ENCODE peak calls at places on chromosomes 16 and 17, in eight cellular contexts. Y, K, W, T, N, Z, L and I are unnamed samples.

GRCh38 chr17:80631142-80632045 is 86.8 kb downstream of the RPTOR start:
- DNase-seq in Y (no peak), K (no peak), W (no peak), T (no peak), N (no peak), Z (no peak), L (no peak), I (no peak)

GRCh38 chr17:8021565-8022357 is 17.1 kb upstream of the ALOX15B start:
- DNase-seq in Y (no peak), K (no peak), W (no peak), T (no peak), N (no peak), Z (no peak), L (no peak), I (no peak)

GRCh38 chr16:89563639-89564392 is 3.3 kb downstream of the RPL13 start:
- DNase-seq in Y (no peak), K (no peak), W (no peak), T (no peak), N (no peak), Z (no peak), L (no peak), I (no peak)

GRCh38 chr16:4272114-4272954 is 489 bp downstream of the TFAP4 start:
- DNase-seq in Y (peak; percentile 80), K (peak; percentile 65), W (peak; percentile 44), T (peak; percentile 64), N (peak; percentile 67), Z (peak; percentile 74), L (peak; percentile 24), I (peak; percentile 62)

GRCh38 chr16:19879241-19879792 is 5.3 kb downstream of the GPRC5B start:
- DNase-seq in Y (peak; percentile 94), K (no peak), W (no peak), T (peak; percentile 91), N (no peak), Z (no peak), L (no peak), I (peak; percentile 15)

GRCh38 chr16:89048087-89048729 is 45.4 kb upstream of the ACSF3 start:
- DNase-seq in Y (peak; percentile 45), K (no peak), W (no peak), T (no peak), N (no peak), Z (no peak), L (no peak), I (no peak)

GRCh38 chr16:660459-661183 is 7.3 kb upstream of the RHOT2 start:
- DNase-seq in Y (peak; percentile 86), K (peak; percentile 83), W (peak; percentile 95), T (peak; percentile 93), N (peak; percentile 91), Z (no peak), L (peak; percentile 83), I (peak; percentile 84)

GRCh38 chr17:48488548-48489106 is 42.2 kb downstream of the HOXB1 start:
- DNase-seq in Y (no peak), K (no peak), W (no peak), T (peak; percentile 71), N (no peak), Z (no peak), L (no peak), I (no peak)

GRCh38 chr16:50323335-50324011 is 45.3 kb downstream of the BRD7 start:
- DNase-seq in Y (no peak), K (no peak), W (peak; percentile 7), T (no peak), N (no peak), Z (no peak), L (peak; percentile 66), I (no peak)

GRCh38 chr17:49403514-49404289 is 11.0 kb downstream of the PHB1 start:
- DNase-seq in Y (no peak), K (no peak), W (no peak), T (no peak), N (no peak), Z (no peak), L (no peak), I (no peak)

GRCh38 chr17:62653831-62654829 is 26.7 kb downstream of the MRC2 start:
- DNase-seq in Y (peak; percentile 47), K (peak; percentile 82), W (no peak), T (peak; percentile 79), N (no peak), Z (no peak), L (peak; percentile 81), I (no peak)

GRCh38 chr17:49762148-49762941 is 1.6 kb downstream of the FAM117A start:
- DNase-seq in Y (no peak), K (no peak), W (no peak), T (no peak), N (no peak), Z (no peak), L (peak; percentile 46), I (no peak)

GRCh38 chr17:29732613-29733012 is 109.9 kb upstream of the CORO6 start:
- DNase-seq in Y (no peak), K (peak; percentile 12), W (no peak), T (no peak), N (no peak), Z (no peak), L (no peak), I (no peak)

GRCh38 chr16:88264641-88265285 is 118.0 kb upstream of the ZNF469 start:
- DNase-seq in Y (no peak), K (peak; percentile 85), W (no peak), T (peak; percentile 75), N (peak; percentile 95), Z (no peak), L (peak; percentile 85), I (peak; percentile 33)

GRCh38 chr17:75356260-75356937 is 49.1 kb downstream of the GRB2 start:
- DNase-seq in Y (no peak), K (no peak), W (no peak), T (no peak), N (no peak), Z (no peak), L (no peak), I (no peak)

GRCh38 chr16:19517424-19518089 is 4.3 kb downstream of the GDE1 start:
- DNase-seq in Y (no peak), K (no peak), W (no peak), T (no peak), N (no peak), Z (no peak), L (peak; percentile 16), I (no peak)

GRCh38 chr17:80633994-80634566 is 89.4 kb downstream of the RPTOR start:
- DNase-seq in Y (no peak), K (no peak), W (no peak), T (no peak), N (no peak), Z (no peak), L (no peak), I (no peak)

GRCh38 chr17:77420804-77421634 is 280.2 kb downstream of the SEC14L1 start:
- DNase-seq in Y (peak; percentile 89), K (peak; percentile 60), W (peak; percentile 39), T (peak; percentile 76), N (no peak), Z (no peak), L (peak; percentile 87), I (no peak)

GRCh38 chr17:15490634-15491261 is 23.3 kb upstream of the CDRT4 start:
- DNase-seq in Y (no peak), K (peak; percentile 52), W (no peak), T (peak; percentile 94), N (peak; percentile 82), Z (no peak), L (peak; percentile 71), I (peak; percentile 95)

GRCh38 chr17:57918017-57918895 is 37.0 kb downstream of the CUEDC1 start:
- DNase-seq in Y (no peak), K (no peak), W (no peak), T (peak; percentile 65), N (no peak), Z (no peak), L (peak; percentile 70), I (no peak)

GRCh38 chr16:27816561-27816960 is 247.0 kb downstream of the GSG1L start:
- DNase-seq in Y (no peak), K (no peak), W (no peak), T (no peak), N (no peak), Z (no peak), L (no peak), I (peak; percentile 79)